ENCODE peak calls at places on chromosomes 1 and 21, in seven cellular contexts. A, D, N, Y, I, P and Z are unnamed samples.

GRCh38 chr1:152817309-152817708 is 5.5 kb downstream of the LCE1B start:
- DNase-seq in A (no peak), D (no peak), N (no peak), Y (no peak), I (no peak), P (no peak), Z (no peak)

GRCh38 chr1:225933072-225933471 is 7.9 kb downstream of the LEFTY2 start:
- DNase-seq in A (peak), D (no peak), N (peak), Y (peak), I (no peak), P (no peak), Z (no peak)

GRCh38 chr1:19469004-19469403 is 16.3 kb downstream of the CAPZB start:
- DNase-seq in A (no peak), D (no peak), N (no peak), Y (no peak), I (no peak), P (no peak), Z (no peak)

GRCh38 chr1:116203192-116203723 is 92.1 kb downstream of the MAB21L3 start:
- DNase-seq in A (no peak), D (no peak), N (no peak), Y (no peak), I (no peak), P (no peak), Z (no peak)

GRCh38 chr1:172373864-172374263 is 46.6 kb upstream of the C1orf105 start:
- DNase-seq in A (no peak), D (no peak), N (no peak), Y (no peak), I (no peak), P (no peak), Z (no peak)

GRCh38 chr1:54229281-54229891 is 29.4 kb downstream of the MRPL37 start:
- DNase-seq in A (no peak), D (no peak), N (peak), Y (no peak), I (no peak), P (no peak), Z (peak)

GRCh38 chr1:67803380-67804279 is 29.6 kb downstream of the GNG12 start:
- DNase-seq in A (no peak), D (no peak), N (no peak), Y (no peak), I (no peak), P (no peak), Z (no peak)

GRCh38 chr21:36700295-36700960 is 1.5 kb downstream of the SIM2 start:
- DNase-seq in A (no peak), D (no peak), N (no peak), Y (no peak), I (no peak), P (no peak), Z (no peak)

GRCh38 chr1:188261849-188262248 is 1433.1 kb downstream of the PLA2G4A start:
- DNase-seq in A (no peak), D (no peak), N (no peak), Y (no peak), I (no peak), P (no peak), Z (no peak)

GRCh38 chr1:190759807-190760206 is 282.1 kb upstream of the BRINP3 start:
- DNase-seq in A (no peak), D (no peak), N (no peak), Y (no peak), I (no peak), P (no peak), Z (no peak)

GRCh38 chr1:149888999-149889289 is 10.4 kb upstream of the BOLA1 start:
- DNase-seq in A (no peak), D (peak), N (peak), Y (no peak), I (no peak), P (no peak), Z (peak)

GRCh38 chr1:196357913-196358312 is 250.3 kb downstream of the KCNT2 start:
- DNase-seq in A (no peak), D (no peak), N (no peak), Y (no peak), I (no peak), P (no peak), Z (no peak)

GRCh38 chr1:81558291-81559076 is 242.2 kb upstream of the ADGRL2 start:
- DNase-seq in A (no peak), D (no peak), N (no peak), Y (no peak), I (no peak), P (no peak), Z (no peak)

GRCh38 chr1:203120325-203121138 is 7.0 kb upstream of the ADORA1 start:
- DNase-seq in A (no peak), D (no peak), N (no peak), Y (no peak), I (no peak), P (no peak), Z (no peak)

GRCh38 chr1:19340387-19340937 is 28.3 kb downstream of the SLC66A1 start:
- DNase-seq in A (no peak), D (no peak), N (no peak), Y (no peak), I (no peak), P (no peak), Z (peak)

GRCh38 chr1:3211582-3211981 is 142.6 kb downstream of the PRDM16 start:
- DNase-seq in A (no peak), D (no peak), N (no peak), Y (no peak), I (no peak), P (no peak), Z (no peak)

GRCh38 chr1:109880961-109881894 is 29.4 kb upstream of the CSF1 start:
- DNase-seq in A (no peak), D (no peak), N (no peak), Y (no peak), I (no peak), P (no peak), Z (peak)

GRCh38 chr1:95229706-95230105 is 4.3 kb upstream of the RWDD3 start:
- DNase-seq in A (no peak), D (no peak), N (no peak), Y (no peak), I (no peak), P (no peak), Z (no peak)

GRCh38 chr1:38826262-38826661 is 33.3 kb downstream of the RRAGC start:
- DNase-seq in A (no peak), D (no peak), N (no peak), Y (no peak), I (no peak), P (no peak), Z (no peak)

GRCh38 chr1:109620396-109620817 is 770 bp downstream of the AMPD2 start:
- DNase-seq in A (peak), D (peak), N (peak), Y (no peak), I (no peak), P (no peak), Z (peak)

GRCh38 chr1:229645296-229646050 is 19.4 kb downstream of the URB2 start:
- DNase-seq in A (no peak), D (no peak), N (no peak), Y (no peak), I (no peak), P (no peak), Z (no peak)

GRCh38 chr1:168788262-168788661 is 59.3 kb upstream of the DPT start:
- DNase-seq in A (no peak), D (no peak), N (no peak), Y (no peak), I (no peak), P (no peak), Z (no peak)

GRCh38 chr1:68107771-68108170 is 57.3 kb upstream of the DIRAS3 start:
- DNase-seq in A (no peak), D (no peak), N (peak), Y (no peak), I (no peak), P (no peak), Z (peak)

GRCh38 chr1:179177182-179177581 is 52.3 kb downstream of the ABL2 start:
- DNase-seq in A (peak), D (no peak), N (peak), Y (no peak), I (peak), P (no peak), Z (no peak)

GRCh38 chr1:33426906-33427305 is 4.0 kb downstream of the PHC2 start:
- DNase-seq in A (no peak), D (no peak), N (no peak), Y (no peak), I (no peak), P (no peak), Z (no peak)

GRCh38 chr1:31768939-31769704 is 5.0 kb upstream of the ADGRB2 start:
- DNase-seq in A (no peak), D (no peak), N (no peak), Y (no peak), I (no peak), P (no peak), Z (no peak)

GRCh38 chr1:222791006-222791710 is 23.7 kb upstream of the DISP1 start:
- DNase-seq in A (no peak), D (no peak), N (peak), Y (no peak), I (no peak), P (no peak), Z (no peak)

GRCh38 chr1:29414091-29414490 is 177.8 kb downstream of the PTPRU start:
- DNase-seq in A (no peak), D (no peak), N (no peak), Y (no peak), I (no peak), P (no peak), Z (no peak)

GRCh38 chr1:214472362-214472761 is 79.0 kb downstream of the PTPN14 start:
- DNase-seq in A (no peak), D (no peak), N (no peak), Y (no peak), I (no peak), P (no peak), Z (no peak)

GRCh38 chr1:241749041-241749798 is 97.1 kb downstream of the WDR64 start:
- DNase-seq in A (peak), D (no peak), N (no peak), Y (no peak), I (no peak), P (no peak), Z (no peak)

GRCh38 chr1:17892225-17892624 is 137.1 kb downstream of the ACTL8 start:
- DNase-seq in A (no peak), D (peak), N (no peak), Y (no peak), I (no peak), P (no peak), Z (peak)

GRCh38 chr1:60978421-60979357 is 103.7 kb upstream of the NFIA start:
- DNase-seq in A (peak), D (no peak), N (peak), Y (peak), I (no peak), P (peak), Z (peak)

GRCh38 chr1:53620620-53620957 is 118.4 kb downstream of the GLIS1 start:
- DNase-seq in A (no peak), D (no peak), N (no peak), Y (no peak), I (no peak), P (no peak), Z (no peak)